ENCODE peak calls at places on chromosomes 6 and 20, in nine cellular contexts. N, E, D, F, J, H, R, L and P are unnamed samples.

GRCh38 chr20:58702859-58703648 is 10.5 kb downstream of the NPEPL1 start:
- DNase-seq in N (no peak), E (no peak), D (no peak), F (no peak), J (no peak), H (no peak), R (peak; percentile 9), L (no peak), P (no peak)

GRCh38 chr6:44650495-44650894 is 263.0 kb downstream of the CDC5L start:
- DNase-seq in N (no peak), E (no peak), D (no peak), F (no peak), J (no peak), H (no peak), R (no peak), L (no peak), P (no peak)

GRCh38 chr6:103783344-103783743 is 1076.4 kb downstream of the HACE1 start:
- DNase-seq in N (no peak), E (no peak), D (no peak), F (no peak), J (no peak), H (no peak), R (no peak), L (no peak), P (no peak)

GRCh38 chr6:67009818-67010217 is 1302.8 kb upstream of the EYS start:
- DNase-seq in N (no peak), E (no peak), D (no peak), F (no peak), J (no peak), H (no peak), R (no peak), L (no peak), P (no peak)

GRCh38 chr6:11586574-11586973 is 49.0 kb downstream of the TMEM170B start:
- DNase-seq in N (no peak), E (no peak), D (no peak), F (peak; percentile 54), J (peak; percentile 93), H (no peak), R (no peak), L (no peak), P (no peak)

GRCh38 chr20:2820084-2820895 is 4.1 kb downstream of the TMEM239 start:
- DNase-seq in N (no peak), E (no peak), D (no peak), F (peak; percentile 11), J (peak; percentile 53), H (no peak), R (no peak), L (no peak), P (no peak)

GRCh38 chr6:118663993-118664985 is 12.9 kb upstream of the CEP85L start:
- DNase-seq in N (no peak), E (no peak), D (no peak), F (no peak), J (peak; percentile 11), H (no peak), R (no peak), L (no peak), P (no peak)

GRCh38 chr6:142030115-142030619 is 102.6 kb upstream of the GJE1 start:
- DNase-seq in N (no peak), E (no peak), D (no peak), F (peak; percentile 53), J (peak; percentile 78), H (no peak), R (no peak), L (no peak), P (no peak)

GRCh38 chr6:35088281-35089215 is 52.6 kb downstream of the TCP11 start:
- DNase-seq in N (no peak), E (no peak), D (no peak), F (no peak), J (no peak), H (no peak), R (no peak), L (no peak), P (no peak)

GRCh38 chr20:61513124-61514017 is 261.3 kb downstream of the CDH4 start:
- DNase-seq in N (no peak), E (no peak), D (no peak), F (no peak), J (no peak), H (no peak), R (no peak), L (no peak), P (no peak)

GRCh38 chr6:41785689-41786450 is 1.6 kb upstream of the TOMM6 start:
- DNase-seq in N (no peak), E (no peak), D (no peak), F (no peak), J (peak; percentile 43), H (no peak), R (no peak), L (no peak), P (no peak)

GRCh38 chr6:69867075-69867911 is 937 bp downstream of the COL19A1 start:
- DNase-seq in N (peak; percentile 71), E (peak; percentile 39), D (peak; percentile 17), F (peak; percentile 3), J (peak; percentile 36), H (peak; percentile 15), R (peak; percentile 34), L (no peak), P (peak; percentile 29)

GRCh38 chr6:134245041-134245440 is 72.9 kb downstream of the SGK1 start:
- DNase-seq in N (no peak), E (no peak), D (no peak), F (peak; percentile 67), J (peak; percentile 28), H (no peak), R (peak; percentile 48), L (no peak), P (no peak)

GRCh38 chr6:149694926-149695325 is 23.0 kb downstream of the LATS1 start:
- DNase-seq in N (no peak), E (no peak), D (no peak), F (no peak), J (no peak), H (no peak), R (no peak), L (no peak), P (no peak)

GRCh38 chr6:43972915-43973304 is 154.3 kb downstream of the MRPL14 start:
- DNase-seq in N (no peak), E (no peak), D (no peak), F (peak; percentile 90), J (peak; percentile 92), H (peak; percentile 66), R (peak; percentile 86), L (peak; percentile 76), P (no peak)

GRCh38 chr20:36128463-36129176 is 25.9 kb upstream of the EPB41L1 start:
- DNase-seq in N (no peak), E (no peak), D (no peak), F (peak; percentile 98), J (peak; percentile 93), H (peak; percentile 9), R (no peak), L (no peak), P (no peak)

GRCh38 chr20:46458891-46459750 is 52.7 kb upstream of the ELMO2 start:
- DNase-seq in N (no peak), E (no peak), D (no peak), F (no peak), J (no peak), H (peak; percentile 40), R (peak; percentile 71), L (peak; percentile 64), P (no peak)

GRCh38 chr6:43926644-43927524 is 156.9 kb downstream of the VEGFA start:
- DNase-seq in N (no peak), E (no peak), D (no peak), F (peak; percentile 71), J (peak; percentile 96), H (no peak), R (peak; percentile 93), L (peak; percentile 85), P (no peak)

GRCh38 chr20:59031326-59032022 is 661 bp downstream of the ATP5F1E start:
- DNase-seq in N (no peak), E (no peak), D (no peak), F (peak; percentile 11), J (no peak), H (no peak), R (no peak), L (no peak), P (no peak)

GRCh38 chr6:128520436-128521301 is at the start of gene PTPRK:
- DNase-seq in N (peak; percentile 72), E (peak; percentile 83), D (peak; percentile 84), F (peak; percentile 86), J (peak; percentile 93), H (peak; percentile 88), R (peak; percentile 94), L (peak; percentile 27), P (peak; percentile 26)

GRCh38 chr6:38797391-38797790 is 82.3 kb downstream of the DNAH8 start:
- DNase-seq in N (no peak), E (no peak), D (no peak), F (no peak), J (no peak), H (no peak), R (no peak), L (no peak), P (no peak)

GRCh38 chr6:8059129-8059528 is 5.1 kb downstream of the BLOC1S5 start:
- DNase-seq in N (no peak), E (no peak), D (no peak), F (peak; percentile 67), J (peak; percentile 22), H (no peak), R (no peak), L (no peak), P (no peak)

GRCh38 chr6:163955131-163955530 is 540.6 kb downstream of the QKI start:
- DNase-seq in N (no peak), E (no peak), D (no peak), F (peak; percentile 43), J (peak; percentile 98), H (no peak), R (no peak), L (no peak), P (no peak)

GRCh38 chr6:152721956-152722355 is 24.3 kb downstream of the MYCT1 start:
- DNase-seq in N (no peak), E (no peak), D (no peak), F (no peak), J (no peak), H (no peak), R (no peak), L (no peak), P (no peak)

GRCh38 chr20:47758517-47759450 is 26.5 kb downstream of the SULF2 start:
- DNase-seq in N (peak; percentile 33), E (no peak), D (no peak), F (no peak), J (no peak), H (no peak), R (no peak), L (no peak), P (no peak)

GRCh38 chr6:134472661-134473060 is 154.7 kb upstream of the SGK1 start:
- DNase-seq in N (no peak), E (no peak), D (no peak), F (no peak), J (no peak), H (no peak), R (no peak), L (no peak), P (no peak)

GRCh38 chr6:169955796-169956493 is 204.5 kb downstream of the ERMARD start:
- DNase-seq in N (no peak), E (no peak), D (no peak), F (no peak), J (no peak), H (no peak), R (no peak), L (no peak), P (no peak)